ENCODE peak calls at places on chromosomes 4 and X, in seven cellular contexts. S is cardiac muscle cell, J is PC-3, P is right atrium auricular region, B is left ventricle myocardium inferior, R is keratinocyte, Y is transverse colon. M is an unnamed sample. For H3K36me3 and H3K9me3, the result is how much of the 10 kb centered on the place peaks cover.

GRCh38 chrX:69285401-69285871 is 120.2 kb upstream of the PJA1 start:
- DNase-seq in S (no peak), J (no peak), P (no peak), B (peak), R (no peak), Y (peak), M (no peak)

GRCh38 chr4:6986067-6986780 is 56.9 kb upstream of the TADA2B start:
- DNase-seq in S (peak), J (peak), P (peak), B (peak), R (no peak), Y (no peak), M (peak)

GRCh38 chr4:93834371-93835066 is 6.0 kb downstream of the ATOH1 start:
- DNase-seq in S (peak), J (no peak), P (no peak), B (no peak), R (no peak), Y (no peak), M (no peak)

GRCh38 chr4:171342646-171343045 is 470.6 kb upstream of the GALNTL6 start:
- DNase-seq in S (no peak), J (no peak), P (no peak), B (no peak), R (no peak), Y (no peak), M (no peak)

GRCh38 chr4:106978046-106978774 is 57.9 kb downstream of the DKK2 start:
- DNase-seq in S (no peak), J (no peak), P (no peak), B (no peak), R (no peak), Y (no peak), M (no peak)

GRCh38 chr4:74370912-74371311 is 6.0 kb downstream of the EREG start:
- DNase-seq in S (peak), J (peak), P (no peak), B (no peak), R (no peak), Y (peak), M (no peak)

GRCh38 chrX:133838761-133839676 is 146.4 kb downstream of the GPC3 start:
- DNase-seq in S (peak), J (peak), P (no peak), B (no peak), R (no peak), Y (peak), M (no peak)

GRCh38 chr4:119825696-119826095 is 197.1 kb upstream of the PDE5A start:
- DNase-seq in S (no peak), J (peak), P (no peak), B (no peak), R (no peak), Y (no peak), M (no peak)

GRCh38 chrX:31228415-31228832 is 156.6 kb upstream of the FTHL17 start:
- DNase-seq in S (no peak), J (no peak), P (peak), B (no peak), R (no peak), Y (no peak), M (no peak)

GRCh38 chr4:102420563-102421221 is 75.4 kb upstream of the SLC39A8 start:
- DNase-seq in S (no peak), J (peak), P (no peak), B (no peak), R (no peak), Y (no peak), M (no peak)

GRCh38 chr4:57040510-57040909 is 61.8 kb downstream of the POLR2B start:
- DNase-seq in S (no peak), J (no peak), P (no peak), B (no peak), R (no peak), Y (no peak), M (no peak)

GRCh38 chrX:143768976-143769375 is 48.4 kb upstream of the SPANXN2 start:
- DNase-seq in S (no peak), J (peak), P (no peak), B (no peak), R (no peak), Y (no peak), M (no peak)

GRCh38 chr4:8592366-8593267 is at the start of gene CPZ:
- DNase-seq in S (peak), J (peak), P (no peak), B (no peak), R (no peak), Y (no peak), M (no peak)

GRCh38 chrX:151458824-151459223 is 61.8 kb downstream of the VMA21 start:
- DNase-seq in S (no peak), J (no peak), P (no peak), B (no peak), R (no peak), Y (no peak), M (no peak)

GRCh38 chr4:6480532-6481088 is 8.2 kb upstream of the PPP2R2C start:
- DNase-seq in S (no peak), J (peak), P (no peak), B (no peak), R (no peak), Y (no peak), M (no peak)

GRCh38 chrX:19121898-19122640 is at the start of gene ADGRG2:
- DNase-seq in S (peak), J (peak), P (no peak), B (peak), R (no peak), Y (peak), M (no peak)

GRCh38 chr4:4673070-4673469 is 131.2 kb upstream of the STX18 start:
- DNase-seq in S (peak), J (peak), P (no peak), B (no peak), R (no peak), Y (peak), M (no peak)

GRCh38 chrX:77693594-77693993 is 92.4 kb downstream of the ATRX start:
- DNase-seq in S (no peak), J (no peak), P (no peak), B (no peak), R (no peak), Y (no peak), M (no peak)

GRCh38 chr4:41359069-41359769 is 102.5 kb downstream of the UCHL1 start:
- DNase-seq in S (no peak), J (no peak), P (no peak), B (no peak), R (no peak), Y (no peak), M (no peak)

GRCh38 chr4:123106741-123107140 is 184.3 kb upstream of the NUDT6 start:
- DNase-seq in S (no peak), J (no peak), P (no peak), B (no peak), R (no peak), Y (no peak), M (no peak)

GRCh38 chr4:1522606-1523005 is 116.4 kb upstream of the NKX1-1 start:
- DNase-seq in S (no peak), J (no peak), P (no peak), B (no peak), R (no peak), Y (no peak), M (no peak)

GRCh38 chrX:41153453-41153852 is 68.2 kb downstream of the USP9X start:
- DNase-seq in S (no peak), J (no peak), P (no peak), B (no peak), R (no peak), Y (no peak), M (no peak)

GRCh38 chrX:48715066-48715465 is 18.5 kb downstream of the SUV39H1 start:
- DNase-seq in S (no peak), J (peak), P (no peak), B (no peak), R (no peak), Y (no peak), M (no peak)

GRCh38 chr4:1009647-1010521 is 1.5 kb upstream of the FGFRL1 start:
- DNase-seq in S (peak), J (peak), P (no peak), B (peak), R (no peak), Y (peak), M (peak)

GRCh38 chrX:131826572-131826971 is 196.5 kb upstream of the STK26 start:
- DNase-seq in S (no peak), J (no peak), P (no peak), B (no peak), R (no peak), Y (no peak), M (no peak)

GRCh38 chr4:98802673-98803286 is 126.2 kb downstream of the EIF4E start:
- DNase-seq in S (no peak), J (no peak), P (no peak), B (no peak), R (no peak), Y (no peak), M (no peak)

GRCh38 chr4:185379326-185380295 is 16.1 kb downstream of the LRP2BP start:
- DNase-seq in S (no peak), J (no peak), P (no peak), B (no peak), R (no peak), Y (no peak), M (no peak)

GRCh38 chrX:107581923-107582322 is 46.4 kb upstream of the PRPS1 start:
- DNase-seq in S (no peak), J (no peak), P (no peak), B (no peak), R (no peak), Y (no peak), M (no peak)

GRCh38 chr4:110634320-110635154 is 11.7 kb upstream of the PITX2 start:
- DNase-seq in S (no peak), J (no peak), P (no peak), B (no peak), R (no peak), Y (no peak), M (no peak)

GRCh38 chr4:56055027-56055976 is 106.6 kb downstream of the CEP135 start:
- DNase-seq in S (no peak), J (no peak), P (no peak), B (no peak), R (no peak), Y (peak), M (no peak)

GRCh38 chr4:81472249-81473085 is 760 bp upstream of the RASGEF1B start:
- DNase-seq in S (peak), J (no peak), P (no peak), B (peak), R (no peak), Y (peak), M (peak)

GRCh38 chrX:55159556-55159955 is 60.6 kb upstream of the PAGE5 start:
- DNase-seq in S (no peak), J (no peak), P (no peak), B (no peak), R (no peak), Y (no peak), M (no peak)

GRCh38 chrX:55167124-55167523 is 53.0 kb upstream of the PAGE5 start:
- DNase-seq in S (no peak), J (peak), P (no peak), B (no peak), R (no peak), Y (no peak), M (no peak)

GRCh38 chrX:55160685-55161552 is 59.2 kb upstream of the PAGE5 start:
- DNase-seq in S (peak), J (peak), P (peak), B (peak), R (peak), Y (peak), M (peak)

GRCh38 chrX:55161581-55161980 is 58.6 kb upstream of the PAGE5 start:
- DNase-seq in S (no peak), J (no peak), P (no peak), B (no peak), R (no peak), Y (no peak), M (no peak)

DNA sequence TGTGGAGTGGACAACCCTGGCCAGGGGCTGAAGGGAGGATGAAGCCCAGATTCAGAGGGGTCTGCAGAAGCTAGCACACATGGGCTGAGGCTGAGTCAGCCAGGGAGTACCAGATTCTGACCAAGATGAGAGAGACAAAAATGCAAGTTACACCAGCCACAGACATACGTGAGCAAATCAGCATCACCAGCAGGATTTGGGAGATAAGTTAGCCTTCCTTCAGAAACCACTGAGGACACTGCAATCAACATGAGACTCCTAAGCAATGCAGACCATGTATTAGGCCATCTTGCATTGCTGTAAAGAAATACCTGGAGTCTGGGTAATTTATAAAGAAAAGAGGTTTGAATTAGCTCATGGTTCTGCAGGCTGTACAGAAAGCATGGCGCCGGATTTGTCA is 57.0 kb upstream of the PAGE5 start:
- DNase-seq in S (no peak), J (no peak), P (no peak), B (no peak), R (no peak), Y (no peak), M (no peak)
- H3K36me3 ChIP-seq in S (under half), J (under half), P (under half), B (under half), R (under half), Y (under half), M (under half)

GRCh38 chrX:16033336-16033735 is 90.0 kb upstream of the GRPR start:
- DNase-seq in S (no peak), J (no peak), P (no peak), B (no peak), R (no peak), Y (no peak), M (no peak)
- H3K9me3 ChIP-seq in S (under half), J (under half), P (under half), B (under half), R (under half), Y (under half), M (under half)

DNA sequence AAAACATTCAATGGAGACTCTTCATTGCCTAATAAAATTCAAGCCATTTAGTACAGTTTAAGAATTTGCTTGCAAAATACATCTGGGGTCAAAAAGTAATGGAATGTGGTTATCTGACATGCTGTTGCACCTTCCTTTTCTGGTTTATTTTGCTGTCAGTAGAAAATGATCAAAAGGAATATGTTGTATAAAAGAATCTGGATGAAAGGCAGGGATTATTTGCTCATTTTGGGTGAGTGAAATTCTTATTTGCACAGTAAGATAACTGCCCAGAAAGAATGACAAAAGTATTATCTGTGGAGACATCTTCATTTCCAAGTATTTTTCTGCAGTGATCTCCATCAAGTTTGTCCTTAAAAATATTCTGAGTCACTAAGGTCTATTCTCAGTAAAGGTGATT is 30.4 kb downstream of the BOD1L1 start:
- DNase-seq in S (no peak), J (no peak), P (no peak), B (no peak), R (no peak), Y (no peak), M (no peak)
- H3K36me3 ChIP-seq in S (half or more), J (under half), P (half or more), B (half or more), R (under half), Y (under half), M (under half)

DNA sequence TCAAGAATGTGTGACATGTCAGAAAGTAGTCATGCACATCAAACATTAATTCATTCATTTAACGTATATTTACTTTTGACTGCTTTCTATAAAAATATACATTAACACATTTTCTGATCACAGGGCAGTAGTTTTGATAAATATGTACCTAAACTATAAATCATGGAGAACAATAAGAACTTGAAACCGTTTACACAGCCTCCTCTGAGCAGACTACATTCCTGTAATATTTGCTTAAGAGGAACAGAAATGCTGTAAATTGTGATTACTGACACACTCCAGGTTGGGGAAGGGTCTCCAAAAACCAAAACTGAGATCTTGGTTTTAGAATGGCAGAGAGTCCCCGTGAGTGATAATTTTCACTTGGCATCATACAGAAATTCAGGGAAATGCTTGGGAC is 120.7 kb upstream of the PPARGC1A start:
- DNase-seq in S (no peak), J (no peak), P (no peak), B (no peak), R (no peak), Y (no peak), M (no peak)
- H3K9me3 ChIP-seq in S (under half), J (under half), P (under half), B (under half), R (under half), Y (under half), M (under half)

DNA sequence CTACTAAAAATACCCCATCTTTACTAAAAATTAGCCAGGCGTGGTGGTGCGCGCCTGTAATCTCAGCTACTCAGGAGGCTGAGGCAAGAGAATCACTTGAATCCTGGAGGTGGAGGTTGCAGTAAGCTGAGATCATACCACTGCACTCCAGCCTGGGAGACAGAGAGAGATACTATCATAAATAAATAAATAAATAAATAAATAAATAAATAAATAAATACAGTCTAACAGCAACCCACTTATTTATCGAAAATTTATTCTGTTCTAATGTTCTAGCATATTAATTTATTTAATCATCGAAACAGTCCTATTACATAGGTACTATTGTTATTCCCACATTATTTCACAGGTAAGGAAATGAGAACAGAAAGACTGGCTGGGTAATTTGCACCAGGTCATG is 18.2 kb upstream of the TXK start:
- DNase-seq in S (no peak), J (no peak), P (no peak), B (no peak), R (no peak), Y (no peak), M (no peak)
- H3K36me3 ChIP-seq in S (under half), J (under half), P (under half), B (under half), R (under half), Y (under half), M (under half)

GRCh38 chrX:65300104-65300809 is 234.3 kb downstream of the LAS1L start:
- DNase-seq in S (no peak), J (no peak), P (no peak), B (no peak), R (no peak), Y (no peak), M (no peak)
- H3K9me3 ChIP-seq in S (under half), J (under half), P (under half), B (under half), R (under half), Y (under half), M (under half)

GRCh38 chrX:7108995-7109634 is 38.4 kb upstream of the STS start:
- DNase-seq in S (peak), J (no peak), P (no peak), B (no peak), R (no peak), Y (no peak), M (no peak)

GRCh38 chrX:7111518-7111917 is 36.0 kb upstream of the STS start:
- DNase-seq in S (no peak), J (no peak), P (no peak), B (no peak), R (no peak), Y (no peak), M (no peak)

GRCh38 chrX:7112071-7112470 is 35.4 kb upstream of the STS start:
- DNase-seq in S (no peak), J (no peak), P (no peak), B (no peak), R (no peak), Y (no peak), M (no peak)

GRCh38 chrX:7110821-7111276 is 36.7 kb upstream of the STS start:
- DNase-seq in S (no peak), J (peak), P (no peak), B (no peak), R (no peak), Y (no peak), M (no peak)

DNA sequence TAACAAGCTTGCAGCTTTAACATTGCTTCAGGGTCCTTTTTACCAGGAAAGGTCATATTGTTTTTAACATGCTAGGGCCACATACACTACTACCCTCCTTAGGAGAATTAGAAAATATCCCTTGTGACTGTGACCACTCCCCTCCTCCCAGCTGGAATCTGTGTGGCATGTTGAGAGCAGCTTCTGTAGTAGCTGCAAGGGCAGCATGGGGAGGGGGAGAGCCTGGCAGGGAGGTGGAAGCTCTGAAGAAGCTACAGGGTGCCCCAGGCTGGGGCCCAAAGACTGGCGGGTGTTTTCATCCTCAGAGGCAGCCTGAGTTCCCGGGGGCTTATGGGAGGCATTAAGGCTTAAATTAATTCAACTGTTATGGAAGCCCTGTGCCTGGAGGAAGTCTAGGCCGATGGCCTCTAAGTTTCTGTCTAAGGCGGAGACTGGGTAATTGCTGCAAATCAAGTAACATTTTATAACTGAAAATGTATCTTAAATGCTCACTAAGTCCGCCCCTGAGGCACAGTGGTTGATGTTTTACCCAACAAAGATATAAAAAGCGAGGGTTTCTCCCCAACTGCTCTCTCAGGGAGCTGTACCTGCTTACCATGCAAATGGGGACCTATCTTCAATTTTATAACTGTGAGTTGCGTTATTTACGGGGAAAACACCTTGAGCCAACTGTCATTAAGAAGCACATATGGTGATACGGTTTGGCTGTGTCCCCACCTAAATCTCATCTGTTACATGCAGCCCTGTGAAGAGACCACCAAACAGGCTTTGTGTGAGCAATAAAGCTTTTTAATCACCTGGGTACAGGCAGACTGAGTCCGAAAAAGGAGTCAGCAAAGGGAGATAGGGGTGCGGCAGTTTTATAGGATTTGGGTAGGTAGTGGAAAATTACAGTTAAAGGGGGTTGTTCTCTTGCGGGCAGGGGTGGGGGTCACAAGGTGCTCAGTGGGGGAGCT is 37.4 kb upstream of the STS start:
- DNase-seq in S (peak), J (no peak), P (no peak), B (no peak), R (no peak), Y (no peak), M (no peak)
- H3K36me3 ChIP-seq in S (under half), J (under half), P (under half), B (under half), R (under half), Y (under half), M (under half)